ENCODE peak calls at places on chromosomes 3 and 15, in eight cellular contexts. One of them, this sample, is unnamed.

GRCh38 chr3:114608293-114608692 is 314.5 kb downstream of the TIGIT start:
- DNase-seq in cardiac fibroblast: peak
- DNase-seq in stimulated activated CD8-positive, alpha-beta memory T cell treated with anti-CD3 and anti-CD28 coated beads, Interleukin-12 subunit alpha, Interleukin-12 subunit beta, amount 100 ng/mL, for 1 hour: no peak
- DNase-seq in astrocyte of the spinal cord: peak
- DNase-seq in G401: no peak
- DNase-seq in amniotic epithelial cell: peak
- DNase-seq in T-helper 1 cell: no peak
- DNase-seq in AG08396: peak
- DNase-seq in this sample: no peak

GRCh38 chr3:139284221-139284620 is 59.6 kb upstream of the MRPS22 start:
- DNase-seq in cardiac fibroblast: no peak
- DNase-seq in stimulated activated CD8-positive, alpha-beta memory T cell treated with anti-CD3 and anti-CD28 coated beads, Interleukin-12 subunit alpha, Interleukin-12 subunit beta, amount 100 ng/mL, for 1 hour: no peak
- DNase-seq in astrocyte of the spinal cord: no peak
- DNase-seq in G401: no peak
- DNase-seq in amniotic epithelial cell: peak
- DNase-seq in T-helper 1 cell: no peak
- DNase-seq in AG08396: no peak
- DNase-seq in this sample: no peak

GRCh38 chr3:13482106-13482690 is 2.1 kb downstream of the HDAC11 start:
- DNase-seq in cardiac fibroblast: no peak
- DNase-seq in stimulated activated CD8-positive, alpha-beta memory T cell treated with anti-CD3 and anti-CD28 coated beads, Interleukin-12 subunit alpha, Interleukin-12 subunit beta, amount 100 ng/mL, for 1 hour: no peak
- DNase-seq in astrocyte of the spinal cord: no peak
- DNase-seq in G401: no peak
- DNase-seq in amniotic epithelial cell: no peak
- DNase-seq in T-helper 1 cell: no peak
- DNase-seq in AG08396: no peak
- DNase-seq in this sample: no peak

GRCh38 chr3:143464850-143465249 is 345.3 kb downstream of the CHST2 start:
- DNase-seq in cardiac fibroblast: peak
- DNase-seq in stimulated activated CD8-positive, alpha-beta memory T cell treated with anti-CD3 and anti-CD28 coated beads, Interleukin-12 subunit alpha, Interleukin-12 subunit beta, amount 100 ng/mL, for 1 hour: no peak
- DNase-seq in astrocyte of the spinal cord: peak
- DNase-seq in G401: peak
- DNase-seq in amniotic epithelial cell: no peak
- DNase-seq in T-helper 1 cell: no peak
- DNase-seq in AG08396: no peak
- DNase-seq in this sample: no peak

GRCh38 chr3:186173202-186173815 is 64.4 kb upstream of the ETV5 start:
- DNase-seq in cardiac fibroblast: no peak
- DNase-seq in stimulated activated CD8-positive, alpha-beta memory T cell treated with anti-CD3 and anti-CD28 coated beads, Interleukin-12 subunit alpha, Interleukin-12 subunit beta, amount 100 ng/mL, for 1 hour: no peak
- DNase-seq in astrocyte of the spinal cord: no peak
- DNase-seq in G401: no peak
- DNase-seq in amniotic epithelial cell: no peak
- DNase-seq in T-helper 1 cell: no peak
- DNase-seq in AG08396: no peak
- DNase-seq in this sample: no peak

GRCh38 chr15:35305906-35306305 is 220.8 kb upstream of the NANOGP8 start:
- DNase-seq in cardiac fibroblast: peak
- DNase-seq in stimulated activated CD8-positive, alpha-beta memory T cell treated with anti-CD3 and anti-CD28 coated beads, Interleukin-12 subunit alpha, Interleukin-12 subunit beta, amount 100 ng/mL, for 1 hour: no peak
- DNase-seq in astrocyte of the spinal cord: peak
- DNase-seq in G401: peak
- DNase-seq in amniotic epithelial cell: peak
- DNase-seq in T-helper 1 cell: no peak
- DNase-seq in AG08396: peak
- DNase-seq in this sample: no peak

GRCh38 chr3:37310666-37311050 is 136.3 kb upstream of the LRRFIP2 start:
- DNase-seq in cardiac fibroblast: peak
- DNase-seq in stimulated activated CD8-positive, alpha-beta memory T cell treated with anti-CD3 and anti-CD28 coated beads, Interleukin-12 subunit alpha, Interleukin-12 subunit beta, amount 100 ng/mL, for 1 hour: no peak
- DNase-seq in astrocyte of the spinal cord: no peak
- DNase-seq in G401: no peak
- DNase-seq in amniotic epithelial cell: peak
- DNase-seq in T-helper 1 cell: no peak
- DNase-seq in AG08396: no peak
- DNase-seq in this sample: no peak

GRCh38 chr15:70217246-70218160 is 119.8 kb upstream of the TLE3 start:
- DNase-seq in cardiac fibroblast: no peak
- DNase-seq in stimulated activated CD8-positive, alpha-beta memory T cell treated with anti-CD3 and anti-CD28 coated beads, Interleukin-12 subunit alpha, Interleukin-12 subunit beta, amount 100 ng/mL, for 1 hour: no peak
- DNase-seq in astrocyte of the spinal cord: no peak
- DNase-seq in G401: no peak
- DNase-seq in amniotic epithelial cell: no peak
- DNase-seq in T-helper 1 cell: no peak
- DNase-seq in AG08396: no peak
- DNase-seq in this sample: no peak

GRCh38 chr3:64815195-64815627 is 127.4 kb upstream of the ADAMTS9 start:
- DNase-seq in cardiac fibroblast: peak
- DNase-seq in stimulated activated CD8-positive, alpha-beta memory T cell treated with anti-CD3 and anti-CD28 coated beads, Interleukin-12 subunit alpha, Interleukin-12 subunit beta, amount 100 ng/mL, for 1 hour: no peak
- DNase-seq in astrocyte of the spinal cord: peak
- DNase-seq in G401: no peak
- DNase-seq in amniotic epithelial cell: peak
- DNase-seq in T-helper 1 cell: no peak
- DNase-seq in AG08396: peak
- DNase-seq in this sample: no peak

GRCh38 chr3:183577336-183577735 is 21.8 kb upstream of the KLHL6 start:
- DNase-seq in cardiac fibroblast: no peak
- DNase-seq in stimulated activated CD8-positive, alpha-beta memory T cell treated with anti-CD3 and anti-CD28 coated beads, Interleukin-12 subunit alpha, Interleukin-12 subunit beta, amount 100 ng/mL, for 1 hour: no peak
- DNase-seq in astrocyte of the spinal cord: no peak
- DNase-seq in G401: no peak
- DNase-seq in amniotic epithelial cell: no peak
- DNase-seq in T-helper 1 cell: no peak
- DNase-seq in AG08396: no peak
- DNase-seq in this sample: no peak

GRCh38 chr15:78808550-78808949 is 2.7 kb downstream of the ADAMTS7 start:
- DNase-seq in cardiac fibroblast: peak
- DNase-seq in stimulated activated CD8-positive, alpha-beta memory T cell treated with anti-CD3 and anti-CD28 coated beads, Interleukin-12 subunit alpha, Interleukin-12 subunit beta, amount 100 ng/mL, for 1 hour: no peak
- DNase-seq in astrocyte of the spinal cord: peak
- DNase-seq in G401: no peak
- DNase-seq in amniotic epithelial cell: peak
- DNase-seq in T-helper 1 cell: no peak
- DNase-seq in AG08396: peak
- DNase-seq in this sample: no peak